ENCODE peak calls at places on chromosomes 1 and 21, in eight cellular contexts. One of them, this sample, is unnamed.
A peak's percentile ranks its signal among the peaks of the same experiment; 100 is the strongest.

GRCh38 chr1:155218854-155219591 is 10.5 kb downstream of the MTX1 start:
- DNase-seq in adrenal gland: peak; percentile 66
- DNase-seq in CD4-positive, alpha-beta T cell: no peak
- DNase-seq in neural crest cell: no peak
- DNase-seq in mammary epithelial cell: peak; percentile 43
- DNase-seq in GM13977: no peak
- DNase-seq in cardiac fibroblast: peak; percentile 78
- DNase-seq in upper lobe of left lung: peak; percentile 58
- DNase-seq in this sample: peak; percentile 63

GRCh38 chr1:51897699-51898031 is 19.1 kb upstream of the NRDC start:
- DNase-seq in upper lobe of left lung: no peak
- DNase-seq in GM13977: no peak
- DNase-seq in cardiac fibroblast: peak; percentile 81
- DNase-seq in CD4-positive, alpha-beta T cell: no peak
- DNase-seq in adrenal gland: no peak
- DNase-seq in neural crest cell: no peak
- DNase-seq in mammary epithelial cell: peak; percentile 81
- DNase-seq in this sample: no peak

GRCh38 chr1:182348916-182349747 is 42.5 kb downstream of the GLUL start:
- DNase-seq in CD4-positive, alpha-beta T cell: no peak
- DNase-seq in cardiac fibroblast: peak; percentile 24
- DNase-seq in adrenal gland: peak; percentile 13
- DNase-seq in neural crest cell: no peak
- DNase-seq in GM13977: no peak
- DNase-seq in mammary epithelial cell: no peak
- DNase-seq in upper lobe of left lung: no peak
- DNase-seq in this sample: no peak

GRCh38 chr1:203493901-203494300 is at the start of gene OPTC:
- DNase-seq in cardiac fibroblast: no peak
- DNase-seq in GM13977: no peak
- DNase-seq in mammary epithelial cell: no peak
- DNase-seq in neural crest cell: no peak
- DNase-seq in upper lobe of left lung: no peak
- DNase-seq in CD4-positive, alpha-beta T cell: no peak
- DNase-seq in adrenal gland: no peak
- DNase-seq in this sample: no peak

GRCh38 chr1:33152685-33153432 is 29.0 kb downstream of the TRIM62 start:
- DNase-seq in neural crest cell: peak; percentile 53
- DNase-seq in mammary epithelial cell: no peak
- DNase-seq in cardiac fibroblast: peak; percentile 92
- DNase-seq in GM13977: no peak
- DNase-seq in adrenal gland: peak; percentile 40
- DNase-seq in upper lobe of left lung: no peak
- DNase-seq in CD4-positive, alpha-beta T cell: no peak
- DNase-seq in this sample: no peak

GRCh38 chr1:15696956-15697521 is 12.9 kb downstream of the PLEKHM2 start:
- DNase-seq in adrenal gland: no peak
- DNase-seq in cardiac fibroblast: no peak
- DNase-seq in mammary epithelial cell: no peak
- DNase-seq in neural crest cell: no peak
- DNase-seq in upper lobe of left lung: no peak
- DNase-seq in CD4-positive, alpha-beta T cell: peak; percentile 34
- DNase-seq in GM13977: peak; percentile 83
- DNase-seq in this sample: no peak

GRCh38 chr1:101040666-101041065 is 15.1 kb upstream of the DPH5 start:
- DNase-seq in upper lobe of left lung: no peak
- DNase-seq in cardiac fibroblast: no peak
- DNase-seq in adrenal gland: no peak
- DNase-seq in mammary epithelial cell: no peak
- DNase-seq in CD4-positive, alpha-beta T cell: no peak
- DNase-seq in GM13977: no peak
- DNase-seq in neural crest cell: no peak
- DNase-seq in this sample: no peak

GRCh38 chr21:42991992-42992740 is 17.8 kb downstream of the PKNOX1 start:
- DNase-seq in adrenal gland: peak; percentile 38
- DNase-seq in GM13977: no peak
- DNase-seq in CD4-positive, alpha-beta T cell: no peak
- DNase-seq in upper lobe of left lung: no peak
- DNase-seq in cardiac fibroblast: peak; percentile 93
- DNase-seq in neural crest cell: no peak
- DNase-seq in mammary epithelial cell: peak; percentile 21
- DNase-seq in this sample: no peak

GRCh38 chr1:197268012-197268411 is at the start of gene CRB1:
- DNase-seq in CD4-positive, alpha-beta T cell: no peak
- DNase-seq in cardiac fibroblast: peak; percentile 4
- DNase-seq in mammary epithelial cell: no peak
- DNase-seq in adrenal gland: no peak
- DNase-seq in neural crest cell: no peak
- DNase-seq in upper lobe of left lung: no peak
- DNase-seq in GM13977: no peak
- DNase-seq in this sample: no peak

GRCh38 chr1:92356956-92357355 is 58.1 kb downstream of the RPAP2 start:
- DNase-seq in CD4-positive, alpha-beta T cell: no peak
- DNase-seq in neural crest cell: no peak
- DNase-seq in adrenal gland: peak; percentile 2
- DNase-seq in upper lobe of left lung: no peak
- DNase-seq in GM13977: no peak
- DNase-seq in cardiac fibroblast: peak; percentile 88
- DNase-seq in mammary epithelial cell: peak; percentile 61
- DNase-seq in this sample: no peak

GRCh38 chr1:243575070-243575469 is 275.0 kb downstream of the AKT3 start:
- DNase-seq in adrenal gland: no peak
- DNase-seq in neural crest cell: no peak
- DNase-seq in upper lobe of left lung: no peak
- DNase-seq in CD4-positive, alpha-beta T cell: no peak
- DNase-seq in mammary epithelial cell: no peak
- DNase-seq in cardiac fibroblast: no peak
- DNase-seq in GM13977: no peak
- DNase-seq in this sample: no peak

GRCh38 chr1:190176776-190177175 is 300.9 kb downstream of the BRINP3 start:
- DNase-seq in adrenal gland: no peak
- DNase-seq in neural crest cell: no peak
- DNase-seq in cardiac fibroblast: no peak
- DNase-seq in upper lobe of left lung: no peak
- DNase-seq in GM13977: no peak
- DNase-seq in mammary epithelial cell: no peak
- DNase-seq in CD4-positive, alpha-beta T cell: no peak
- DNase-seq in this sample: no peak

GRCh38 chr21:41322496-41323382 is 6.1 kb downstream of the FAM3B start:
- DNase-seq in CD4-positive, alpha-beta T cell: no peak
- DNase-seq in neural crest cell: no peak
- DNase-seq in mammary epithelial cell: no peak
- DNase-seq in GM13977: no peak
- DNase-seq in adrenal gland: no peak
- DNase-seq in upper lobe of left lung: no peak
- DNase-seq in cardiac fibroblast: no peak
- DNase-seq in this sample: no peak

GRCh38 chr1:4275083-4275482 is 375.0 kb upstream of the C1orf174 start:
- DNase-seq in neural crest cell: no peak
- DNase-seq in cardiac fibroblast: no peak
- DNase-seq in adrenal gland: no peak
- DNase-seq in mammary epithelial cell: no peak
- DNase-seq in GM13977: no peak
- DNase-seq in upper lobe of left lung: no peak
- DNase-seq in CD4-positive, alpha-beta T cell: no peak
- DNase-seq in this sample: no peak

GRCh38 chr1:100584761-100585745 is 47.1 kb downstream of the GPR88 start:
- DNase-seq in mammary epithelial cell: peak; percentile 40
- DNase-seq in neural crest cell: no peak
- DNase-seq in GM13977: no peak
- DNase-seq in adrenal gland: peak; percentile 60
- DNase-seq in CD4-positive, alpha-beta T cell: no peak
- DNase-seq in upper lobe of left lung: no peak
- DNase-seq in cardiac fibroblast: peak; percentile 49
- DNase-seq in this sample: no peak

GRCh38 chr1:97192872-97193572 is 471.4 kb downstream of the PTBP2 start:
- DNase-seq in GM13977: no peak
- DNase-seq in adrenal gland: peak; percentile 19
- DNase-seq in upper lobe of left lung: no peak
- DNase-seq in CD4-positive, alpha-beta T cell: no peak
- DNase-seq in mammary epithelial cell: peak; percentile 92
- DNase-seq in cardiac fibroblast: peak; percentile 93
- DNase-seq in neural crest cell: no peak
- DNase-seq in this sample: no peak

DNA sequence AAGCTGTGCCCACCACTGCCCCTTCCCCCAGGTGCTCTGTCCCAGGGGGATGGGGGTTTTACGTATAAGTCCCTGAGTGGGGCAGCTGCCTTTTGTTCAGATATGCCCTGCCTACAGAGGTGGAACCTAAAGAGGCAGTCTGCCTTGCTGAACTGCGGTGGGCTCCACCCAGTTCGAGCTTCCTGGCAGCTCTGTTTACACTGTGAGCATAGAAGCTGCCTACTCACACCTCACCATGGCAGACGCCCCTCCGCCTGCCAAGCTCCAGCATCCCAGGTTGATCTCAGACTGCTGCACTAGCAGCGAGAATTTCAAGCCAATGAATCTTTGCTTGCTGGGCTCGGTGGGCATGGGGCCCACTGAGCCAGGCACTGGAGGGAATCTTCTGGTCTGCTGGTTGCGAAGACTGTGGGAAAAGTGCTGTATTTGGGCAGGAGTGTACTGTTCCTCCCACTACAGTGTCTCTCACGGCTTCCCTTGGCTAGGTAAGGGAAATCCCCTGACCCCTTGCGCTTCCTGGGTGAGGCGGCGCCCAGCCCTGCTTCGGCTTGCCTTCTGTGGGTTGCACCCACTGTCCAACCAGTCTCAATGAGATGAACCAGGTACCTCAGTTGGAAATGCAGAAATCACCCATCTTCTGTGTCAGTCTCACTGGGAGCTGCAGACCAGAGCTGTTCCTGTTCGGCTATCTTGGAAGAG is 17.6 kb upstream of the RWDD3 start:
- DNase-seq in GM13977: no peak
- DNase-seq in upper lobe of left lung: no peak
- DNase-seq in CD4-positive, alpha-beta T cell: no peak
- DNase-seq in neural crest cell: no peak
- DNase-seq in mammary epithelial cell: no peak
- DNase-seq in cardiac fibroblast: no peak
- DNase-seq in adrenal gland: no peak
- DNase-seq in this sample: no peak
- TF ChIP-seq CTCF in GM13977: no peak
- TF ChIP-seq CTCF in upper lobe of left lung: no peak
- TF ChIP-seq CTCF in CD4-positive, alpha-beta T cell: no peak
- TF ChIP-seq CTCF in neural crest cell: no peak
- TF ChIP-seq CTCF in mammary epithelial cell: no peak
- TF ChIP-seq CTCF in cardiac fibroblast: no peak
- TF ChIP-seq CTCF in adrenal gland: no peak
- TF ChIP-seq CTCF in this sample: no peak

GRCh38 chr1:109631513-109632260 is 12.1 kb downstream of the AMPD2 start:
- DNase-seq in cardiac fibroblast: no peak
- DNase-seq in adrenal gland: no peak
- DNase-seq in mammary epithelial cell: no peak
- DNase-seq in GM13977: no peak
- DNase-seq in neural crest cell: no peak
- DNase-seq in upper lobe of left lung: no peak
- DNase-seq in CD4-positive, alpha-beta T cell: no peak
- DNase-seq in this sample: no peak

GRCh38 chr1:109630881-109631512 is 11.4 kb downstream of the AMPD2 start:
- DNase-seq in CD4-positive, alpha-beta T cell: no peak
- DNase-seq in mammary epithelial cell: no peak
- DNase-seq in GM13977: no peak
- DNase-seq in cardiac fibroblast: no peak
- DNase-seq in upper lobe of left lung: no peak
- DNase-seq in adrenal gland: no peak
- DNase-seq in neural crest cell: no peak
- DNase-seq in this sample: no peak

GRCh38 chr1:109628540-109629321 is 9.1 kb downstream of the AMPD2 start:
- DNase-seq in CD4-positive, alpha-beta T cell: no peak
- DNase-seq in mammary epithelial cell: peak; percentile 30
- DNase-seq in neural crest cell: no peak
- DNase-seq in cardiac fibroblast: no peak
- DNase-seq in GM13977: no peak
- DNase-seq in upper lobe of left lung: no peak
- DNase-seq in adrenal gland: no peak
- DNase-seq in this sample: no peak

GRCh38 chr1:109629372-109630030 is 9.9 kb downstream of the AMPD2 start:
- DNase-seq in GM13977: no peak
- DNase-seq in mammary epithelial cell: no peak
- DNase-seq in upper lobe of left lung: no peak
- DNase-seq in adrenal gland: no peak
- DNase-seq in cardiac fibroblast: no peak
- DNase-seq in neural crest cell: no peak
- DNase-seq in CD4-positive, alpha-beta T cell: no peak
- DNase-seq in this sample: no peak

DNA sequence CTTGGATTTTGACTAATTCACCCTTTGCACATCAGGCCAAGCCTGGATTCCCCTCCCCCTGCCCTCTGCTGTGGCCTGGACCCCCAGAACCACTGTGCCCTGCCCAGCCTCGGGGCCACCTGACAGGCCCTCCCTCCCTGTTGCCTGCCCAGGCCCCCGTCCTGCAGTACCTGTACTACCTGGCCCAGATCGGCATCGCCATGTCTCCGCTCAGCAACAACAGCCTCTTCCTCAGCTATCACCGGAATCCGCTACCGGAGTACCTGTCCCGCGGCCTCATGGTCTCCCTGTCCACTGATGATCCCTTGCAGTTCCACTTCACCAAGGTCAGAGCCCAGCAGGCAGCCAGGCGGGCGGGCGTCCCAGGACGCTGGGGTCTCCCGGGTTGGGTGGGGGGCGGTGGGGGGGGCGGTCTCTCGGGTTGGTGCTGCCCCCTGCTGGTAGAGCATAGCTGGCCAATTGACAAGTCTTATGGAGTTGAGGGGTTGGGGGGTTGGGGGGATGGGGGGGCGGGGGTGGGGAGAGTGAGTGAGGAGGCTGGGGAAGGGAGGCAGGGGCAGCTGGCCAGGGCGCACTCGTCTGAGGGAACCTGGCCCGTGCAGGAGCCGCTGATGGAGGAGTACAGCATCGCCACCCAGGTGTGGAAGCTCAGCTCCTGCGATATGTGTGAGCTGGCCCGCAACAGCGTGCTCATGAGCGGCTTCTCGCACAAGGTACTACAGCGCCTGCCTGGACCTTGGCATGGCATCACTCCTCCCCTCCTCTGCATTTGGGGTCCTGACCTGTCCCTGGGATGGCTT is 10.6 kb downstream of the AMPD2 start:
- DNase-seq in upper lobe of left lung: no peak
- DNase-seq in CD4-positive, alpha-beta T cell: no peak
- DNase-seq in adrenal gland: no peak
- DNase-seq in GM13977: no peak
- DNase-seq in neural crest cell: no peak
- DNase-seq in cardiac fibroblast: no peak
- DNase-seq in mammary epithelial cell: no peak
- DNase-seq in this sample: no peak
- TF ChIP-seq CTCF in upper lobe of left lung: peak; percentile 32
- TF ChIP-seq CTCF in CD4-positive, alpha-beta T cell: peak; percentile 24
- TF ChIP-seq CTCF in adrenal gland: peak; percentile 21
- TF ChIP-seq CTCF in GM13977: peak; percentile 40
- TF ChIP-seq CTCF in neural crest cell: peak; percentile 52
- TF ChIP-seq CTCF in cardiac fibroblast: peak; percentile 8
- TF ChIP-seq CTCF in mammary epithelial cell: peak; percentile 13
- TF ChIP-seq CTCF in this sample: no peak

GRCh38 chr1:12339410-12339809 is 109.6 kb downstream of the VPS13D start:
- DNase-seq in CD4-positive, alpha-beta T cell: no peak
- DNase-seq in adrenal gland: no peak
- DNase-seq in GM13977: no peak
- DNase-seq in cardiac fibroblast: no peak
- DNase-seq in mammary epithelial cell: no peak
- DNase-seq in neural crest cell: no peak
- DNase-seq in upper lobe of left lung: no peak
- DNase-seq in this sample: no peak
- TF ChIP-seq CTCF in CD4-positive, alpha-beta T cell: no peak
- TF ChIP-seq CTCF in adrenal gland: no peak
- TF ChIP-seq CTCF in GM13977: no peak
- TF ChIP-seq CTCF in cardiac fibroblast: peak; percentile 20
- TF ChIP-seq CTCF in mammary epithelial cell: no peak
- TF ChIP-seq CTCF in neural crest cell: peak; percentile 31
- TF ChIP-seq CTCF in upper lobe of left lung: no peak
- TF ChIP-seq CTCF in this sample: no peak

GRCh38 chr1:174074757-174075156 is 52.6 kb upstream of the RC3H1 start:
- DNase-seq in upper lobe of left lung: no peak
- DNase-seq in mammary epithelial cell: no peak
- DNase-seq in CD4-positive, alpha-beta T cell: no peak
- DNase-seq in adrenal gland: no peak
- DNase-seq in GM13977: peak; percentile 28
- DNase-seq in neural crest cell: no peak
- DNase-seq in cardiac fibroblast: peak; percentile 55
- DNase-seq in this sample: no peak
- TF ChIP-seq CTCF in upper lobe of left lung: no peak
- TF ChIP-seq CTCF in mammary epithelial cell: peak; percentile 42
- TF ChIP-seq CTCF in CD4-positive, alpha-beta T cell: peak; percentile 32
- TF ChIP-seq CTCF in adrenal gland: peak; percentile 53
- TF ChIP-seq CTCF in GM13977: peak; percentile 48
- TF ChIP-seq CTCF in neural crest cell: peak; percentile 57
- TF ChIP-seq CTCF in cardiac fibroblast: peak; percentile 30
- TF ChIP-seq CTCF in this sample: no peak